ENCODE peak calls at places on chromosomes 7 and 10, in four cellular contexts. C, S, F and P are unnamed samples. For H3K36me3, the result is how much of the 10 kb centered on the place peaks cover.

GRCh38 chr10:74433993-74434392 is 283.0 kb downstream of the ADK start:
- DNase-seq in C (no peak), S (no peak), F (no peak), P (no peak)

GRCh38 chr7:22140597-22140996 is 194.9 kb upstream of the CDCA7L start:
- DNase-seq in C (no peak), S (no peak), F (no peak), P (no peak)

GRCh38 chr7:35820858-35821257 is 20.0 kb downstream of the SEPTIN7 start:
- DNase-seq in C (no peak), S (no peak), F (no peak), P (no peak)

GRCh38 chr7:144842377-144842851 is 6.6 kb upstream of the TPK1 start:
- DNase-seq in C (no peak), S (peak), F (no peak), P (no peak)

GRCh38 chr7:99287779-99288534 is 15.3 kb downstream of the MYH16 start:
- DNase-seq in C (no peak), S (no peak), F (no peak), P (no peak)

GRCh38 chr7:78296689-78297371 is 498.3 kb downstream of the PHTF2 start:
- DNase-seq in C (no peak), S (no peak), F (no peak), P (peak)

GRCh38 chr10:112956631-112957350 is 6.7 kb downstream of the TCF7L2 start:
- DNase-seq in C (no peak), S (no peak), F (no peak), P (no peak)

GRCh38 chr10:58299580-58299979 is 30.6 kb downstream of the CISD1 start:
- DNase-seq in C (peak), S (no peak), F (peak), P (peak)

GRCh38 chr7:82629583-82629982 is 186.0 kb upstream of the CACNA2D1 start:
- DNase-seq in C (no peak), S (no peak), F (peak), P (no peak)

GRCh38 chr10:4221315-4221714 is 436.3 kb upstream of the KLF6 start:
- DNase-seq in C (no peak), S (no peak), F (no peak), P (no peak)

GRCh38 chr10:59395984-59396383 is 33.6 kb upstream of the FAM13C start:
- DNase-seq in C (no peak), S (no peak), F (no peak), P (no peak)

GRCh38 chr7:79258826-79259225 is 194.6 kb downstream of the MAGI2 start:
- DNase-seq in C (no peak), S (no peak), F (no peak), P (no peak)

GRCh38 chr7:151866761-151867650 is 9.9 kb downstream of the PRKAG2 start:
- DNase-seq in C (no peak), S (peak), F (no peak), P (no peak)
- H3K36me3 ChIP-seq in C (under half), S (under half), F (under half), P (under half)

GRCh38 chr7:120677535-120677934 is 180.4 kb downstream of the TSPAN12 start:
- DNase-seq in C (no peak), S (no peak), F (no peak), P (no peak)
- TF ChIP-seq CTCF in C (no peak), S (no peak), F (no peak), P (no peak)

DNA sequence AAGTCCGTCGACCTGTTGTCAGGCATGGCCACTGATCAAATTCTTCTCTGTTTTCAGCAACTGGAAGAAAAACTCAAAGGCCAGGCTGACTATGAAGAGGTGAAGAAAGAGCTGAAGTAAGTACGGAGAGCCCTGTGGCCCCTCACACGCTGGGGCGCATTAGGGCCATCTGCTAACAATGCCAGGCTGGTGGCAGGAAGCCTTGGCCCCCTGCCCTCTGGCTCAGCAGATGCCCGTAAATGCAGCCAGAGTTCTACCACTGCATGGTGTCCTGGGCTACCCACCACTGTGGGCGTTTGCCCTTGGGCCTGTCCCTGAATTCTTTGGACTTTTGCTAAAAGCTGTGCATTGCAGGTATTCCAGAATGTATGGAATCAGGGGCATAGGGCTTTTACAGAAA is 96.9 kb upstream of the SH2B2 start:
- DNase-seq in C (no peak), S (peak), F (no peak), P (no peak)
- H3K36me3 ChIP-seq in C (under half), S (under half), F (under half), P (under half)

GRCh38 chr7:103613655-103614642 is 167.9 kb upstream of the SLC26A5 start:
- DNase-seq in C (no peak), S (no peak), F (no peak), P (no peak)
- TF ChIP-seq CTCF in C (no peak), S (no peak), F (peak), P (no peak)

GRCh38 chr7:64558781-64559180 is 4.1 kb downstream of the ZNF680 start:
- DNase-seq in C (no peak), S (no peak), F (no peak), P (no peak)
- H3K36me3 ChIP-seq in C (under half), S (under half), F (under half), P (under half)

GRCh38 chr7:17654940-17655339 is 285.4 kb downstream of the SNX13 start:
- DNase-seq in C (no peak), S (no peak), F (peak), P (no peak)

GRCh38 chr7:17651296-17651695 is 289.0 kb downstream of the SNX13 start:
- DNase-seq in C (no peak), S (no peak), F (peak), P (no peak)

GRCh38 chr7:17646181-17646956 is 293.9 kb downstream of the SNX13 start:
- DNase-seq in C (no peak), S (no peak), F (peak), P (no peak)

DNA sequence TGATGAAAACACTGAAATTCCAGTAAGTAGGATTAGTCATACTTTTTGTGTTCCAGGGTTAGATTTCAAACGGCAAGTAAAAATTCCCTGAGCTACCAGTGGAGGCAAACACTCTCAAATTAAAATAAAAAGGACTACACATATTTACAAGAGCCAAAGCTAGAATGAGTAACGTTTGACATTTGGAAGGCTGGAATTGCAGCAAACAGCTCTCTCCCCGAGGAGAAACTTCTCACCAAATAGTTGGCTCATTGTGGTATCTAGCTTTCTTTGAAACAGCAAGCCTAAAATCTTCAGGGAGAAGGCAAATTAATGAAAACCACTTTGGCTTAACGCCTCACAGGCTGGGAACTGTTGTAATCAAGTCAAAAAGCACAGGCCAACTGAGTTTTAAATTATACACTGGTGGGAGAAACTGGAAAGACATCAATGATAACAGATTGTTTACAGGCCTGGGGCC is 288.3 kb downstream of the SNX13 start:
- DNase-seq in C (peak), S (no peak), F (peak), P (no peak)
- TF ChIP-seq CTCF in C (peak), S (peak), F (peak), P (no peak)

GRCh38 chr10:69685802-69686585 is 55.9 kb downstream of the FAM241B start:
- DNase-seq in C (peak), S (no peak), F (peak), P (peak)

GRCh38 chr10:69686866-69687265 is 56.8 kb downstream of the FAM241B start:
- DNase-seq in C (no peak), S (no peak), F (no peak), P (no peak)

GRCh38 chr10:69684020-69684980 is 54.3 kb downstream of the FAM241B start:
- DNase-seq in C (peak), S (no peak), F (peak), P (peak)

GRCh38 chr10:69685426-69685801 is 55.4 kb downstream of the FAM241B start:
- DNase-seq in C (no peak), S (no peak), F (no peak), P (no peak)

GRCh38 chr10:69684981-69685353 is 54.9 kb downstream of the FAM241B start:
- DNase-seq in C (no peak), S (no peak), F (no peak), P (no peak)
- H3K36me3 ChIP-seq in C (under half), S (under half), F (under half), P (under half)

GRCh38 chr10:132331956-132332749 is at the start of gene LRRC27:
- DNase-seq in C (peak), S (peak), F (peak), P (peak)
- TF ChIP-seq CTCF in C (peak), S (no peak), F (no peak), P (no peak)

GRCh38 chr10:101997803-101998202 is 58.2 kb downstream of the ARMH3 start:
- DNase-seq in C (no peak), S (no peak), F (no peak), P (no peak)
- H3K36me3 ChIP-seq in C (under half), S (under half), F (under half), P (under half)

DNA sequence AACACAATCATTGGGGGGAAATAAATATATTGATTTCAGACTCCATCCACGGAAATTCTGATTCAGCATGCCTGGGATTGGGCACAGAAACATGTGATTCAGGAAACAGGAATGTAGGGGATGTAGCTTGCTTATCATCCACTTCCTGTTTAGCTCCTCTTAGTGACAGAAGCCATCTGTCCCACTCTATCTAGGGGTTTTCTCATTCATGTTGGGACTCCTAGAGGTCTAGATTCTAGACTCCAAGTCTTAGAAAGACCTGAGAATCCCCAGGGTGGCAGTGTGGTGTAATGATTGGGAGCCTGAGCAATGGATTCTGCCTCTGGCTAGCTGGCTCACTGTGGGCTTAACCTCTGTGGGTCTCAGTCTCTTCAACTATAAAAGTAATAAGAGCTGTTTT is 67.9 kb downstream of the CDK1 start:
- DNase-seq in C (no peak), S (no peak), F (peak), P (no peak)
- TF ChIP-seq CTCF in C (no peak), S (no peak), F (peak), P (no peak)